ENCODE peak calls at places on chromosomes 2 and 18, in six cellular contexts. S, B, L, A, X and K are unnamed samples.

GRCh38 chr2:184268900-184269299 is 329.4 kb upstream of the ZNF804A start:
- DNase-seq in S (no peak), B (no peak), L (no peak), A (no peak), X (no peak), K (no peak)

GRCh38 chr2:195411219-195411687 is 245.8 kb upstream of the SLC39A10 start:
- DNase-seq in S (no peak), B (peak; percentile 6), L (no peak), A (no peak), X (no peak), K (no peak)

GRCh38 chr2:173184031-173185004 is 108.7 kb downstream of the MAP3K20 start:
- DNase-seq in S (peak; percentile 51), B (peak; percentile 59), L (no peak), A (no peak), X (no peak), K (no peak)

GRCh38 chr2:217555075-217555876 is 447.5 kb downstream of the TNS1 start:
- DNase-seq in S (no peak), B (no peak), L (no peak), A (no peak), X (no peak), K (no peak)

GRCh38 chr2:127993659-127994058 is 34.2 kb downstream of the SAP130 start:
- DNase-seq in S (no peak), B (no peak), L (no peak), A (no peak), X (no peak), K (no peak)

GRCh38 chr2:20103514-20103913 is 52.1 kb upstream of the LAPTM4A start:
- DNase-seq in S (no peak), B (no peak), L (no peak), A (peak; percentile 56), X (peak; percentile 44), K (no peak)

GRCh38 chr18:6270791-6271216 is 143.9 kb downstream of the L3MBTL4 start:
- DNase-seq in S (no peak), B (no peak), L (no peak), A (no peak), X (no peak), K (no peak)

GRCh38 chr2:206056286-206056685 is 29.7 kb downstream of the INO80D start:
- DNase-seq in S (no peak), B (no peak), L (no peak), A (no peak), X (no peak), K (no peak)

GRCh38 chr2:42999391-42999811 is 207.0 kb upstream of the HAAO start:
- DNase-seq in S (no peak), B (peak; percentile 46), L (no peak), A (no peak), X (no peak), K (no peak)

GRCh38 chr2:194723446-194723845 is 933.6 kb upstream of the SLC39A10 start:
- DNase-seq in S (no peak), B (no peak), L (no peak), A (no peak), X (no peak), K (no peak)

GRCh38 chr2:234674781-234675201 is 177.9 kb upstream of the ARL4C start:
- DNase-seq in S (no peak), B (no peak), L (no peak), A (no peak), X (no peak), K (no peak)

GRCh38 chr2:85183078-85183477 is 49.9 kb downstream of the TCF7L1 start:
- DNase-seq in S (no peak), B (no peak), L (no peak), A (no peak), X (no peak), K (no peak)

GRCh38 chr18:45248240-45248903 is 366.9 kb upstream of the SLC14A2 start:
- DNase-seq in S (peak; percentile 41), B (no peak), L (no peak), A (no peak), X (no peak), K (no peak)

GRCh38 chr2:68931799-68932198 is 20.9 kb downstream of the GKN2 start:
- DNase-seq in S (no peak), B (no peak), L (no peak), A (no peak), X (no peak), K (no peak)

GRCh38 chr2:27211241-27211942 is 449 bp upstream of the ATRAID start:
- DNase-seq in S (peak; percentile 9), B (no peak), L (peak; percentile 23), A (peak; percentile 54), X (no peak), K (no peak)